ENCODE peak calls at places on chromosomes 2 and 18, in four cellular contexts. E, O, Y and S are unnamed samples.

GRCh38 chr18:26091047-26091630 is 726 bp upstream of the SS18 start:
- DNase-seq in O (peak), Y (peak), E (peak), S (peak)

GRCh38 chr18:48545690-48546365 is 7.0 kb downstream of the CTIF start:
- DNase-seq in Y (no peak), O (peak), E (peak), S (no peak)

GRCh38 chr18:321839-322467 is 54.1 kb upstream of the THOC1 start:
- DNase-seq in Y (no peak), O (no peak), E (no peak), S (no peak)

GRCh38 chr2:9201185-9201891 is 5.3 kb upstream of the ASAP2 start:
- DNase-seq in Y (no peak), E (no peak), O (peak), S (no peak)

GRCh38 chr2:238847841-238848565 is at the start of gene TWIST2:
- DNase-seq in Y (no peak), E (peak), O (no peak), S (peak)

GRCh38 chr18:31680836-31681568 is 3.4 kb downstream of the B4GALT6 start:
- DNase-seq in O (peak), Y (no peak), E (no peak), S (peak)

GRCh38 chr2:101395545-101396351 is 8.4 kb upstream of the CREG2 start:
- DNase-seq in Y (no peak), E (peak), O (no peak), S (no peak)

GRCh38 chr18:80109676-80110078 is 615 bp downstream of the ADNP2 start:
- DNase-seq in Y (no peak), E (peak), O (peak), S (peak)

GRCh38 chr2:66641685-66642084 is 206.8 kb downstream of the MEIS1 start:
- DNase-seq in O (no peak), E (no peak), Y (no peak), S (no peak)

GRCh38 chr2:72316774-72317173 is 169.1 kb upstream of the CYP26B1 start:
- DNase-seq in O (no peak), Y (no peak), E (no peak), S (no peak)

GRCh38 chr2:201450910-201451329 is 338 bp downstream of the TRAK2 start:
- DNase-seq in Y (no peak), O (no peak), E (no peak), S (no peak)

GRCh38 chr2:11556101-11556806 is 22.4 kb downstream of the GREB1 start:
- DNase-seq in O (no peak), Y (no peak), E (no peak), S (no peak)

GRCh38 chr2:176827269-176827668 is 385.3 kb upstream of the HNRNPA3 start:
- DNase-seq in E (no peak), Y (no peak), O (no peak), S (no peak)

GRCh38 chr2:12858786-12859185 is 142.1 kb downstream of the TRIB2 start:
- DNase-seq in O (no peak), E (no peak), Y (no peak), S (no peak)

GRCh38 chr2:152336103-152336853 is 1.3 kb downstream of the FMNL2 start:
- DNase-seq in E (peak), Y (peak), O (no peak), S (peak)

GRCh38 chr18:23196119-23197004 is 61.1 kb downstream of the CABLES1 start:
- DNase-seq in Y (no peak), O (no peak), E (peak), S (no peak)

GRCh38 chr2:235238537-235238936 is 255.3 kb upstream of the AGAP1 start:
- DNase-seq in O (no peak), Y (no peak), E (no peak), S (no peak)

GRCh38 chr2:235709124-235709813 is 215.4 kb downstream of the AGAP1 start:
- DNase-seq in Y (peak), E (no peak), O (no peak), S (peak)

GRCh38 chr18:55086931-55087330 is 127.7 kb upstream of the CCDC68 start:
- DNase-seq in E (no peak), O (no peak), Y (no peak), S (no peak)

GRCh38 chr18:58847383-58848071 is 17.1 kb upstream of the ZNF532 start:
- DNase-seq in Y (no peak), E (peak), O (no peak), S (no peak)

DNA sequence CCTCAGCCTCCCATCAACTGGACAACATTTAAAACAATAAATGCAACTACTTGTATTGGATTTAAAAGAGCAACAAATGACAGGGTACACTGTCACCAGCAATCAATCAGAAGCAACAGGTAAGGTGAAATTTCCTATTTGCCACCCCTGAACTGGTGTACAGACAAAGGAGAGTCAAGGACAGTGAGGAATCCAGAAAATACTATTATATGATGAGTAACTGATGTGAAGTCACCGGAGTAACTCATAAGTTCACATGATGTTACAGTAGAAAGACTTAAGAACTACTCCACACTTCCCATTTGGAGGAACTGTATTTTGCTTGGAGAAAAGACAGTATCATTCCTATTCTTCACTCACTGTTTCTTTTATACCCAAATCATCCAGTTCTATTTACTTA is 4.1 kb upstream of the STAT1 start:
- DNase-seq in E (no peak), Y (no peak), O (no peak), S (no peak)
- TF ChIP-seq NR3C1 in E (no peak), Y (no peak), O (no peak), S (no peak)

DNA sequence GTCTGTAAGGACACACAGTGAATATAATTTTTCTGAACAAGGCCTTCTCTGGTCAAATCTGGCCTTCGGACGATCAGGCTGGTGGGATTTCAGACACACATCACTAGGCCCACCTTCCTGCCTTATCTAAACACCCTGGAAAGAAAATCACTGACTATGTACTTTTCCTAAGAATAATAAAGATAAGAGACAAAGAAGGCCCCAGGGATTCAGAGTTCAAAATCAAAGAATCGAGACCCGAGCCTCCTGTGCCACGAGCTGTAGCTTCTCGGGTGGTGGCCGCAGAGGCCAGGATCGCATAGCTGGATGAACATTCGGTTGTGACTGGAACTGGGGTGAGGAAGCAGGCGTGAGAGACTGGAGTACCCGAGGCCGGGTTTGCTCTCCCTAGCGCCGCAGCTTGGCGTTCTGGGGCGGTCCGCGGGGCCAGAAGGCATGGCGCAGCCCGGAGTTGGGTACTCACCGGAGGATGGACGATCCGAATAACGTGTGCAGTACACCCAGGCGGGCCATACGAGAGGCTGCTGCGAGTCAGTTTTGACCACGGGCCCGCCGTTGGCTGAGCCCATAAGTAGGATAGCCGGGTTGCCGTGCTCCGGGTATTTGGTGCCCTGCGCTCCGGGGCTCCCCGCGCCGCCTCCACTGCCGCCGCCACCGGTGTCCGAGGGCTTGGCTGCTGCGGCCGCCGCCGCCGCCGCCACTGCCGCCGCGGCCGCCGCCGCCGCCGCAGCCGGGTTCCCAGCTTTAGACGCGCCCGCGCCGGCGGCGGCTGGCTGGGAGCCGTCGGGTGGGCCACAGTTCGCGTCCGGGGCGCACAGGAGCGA is 1.4 kb downstream of the EN1 start:
- DNase-seq in Y (no peak), E (no peak), O (no peak), S (no peak)
- TF ChIP-seq NR3C1 in Y (no peak), E (no peak), O (no peak), S (no peak)

GRCh38 chr2:229169751-229170150 is 101.3 kb downstream of the PID1 start:
- DNase-seq in E (no peak), O (no peak), Y (no peak), S (no peak)
- TF ChIP-seq NR3C1 in E (no peak), O (no peak), Y (no peak), S (no peak)

GRCh38 chr2:237600205-237600846 is 9.8 kb upstream of the RAB17 start:
- DNase-seq in O (no peak), E (no peak), Y (peak), S (no peak)
- TF ChIP-seq NR3C1 in O (no peak), E (no peak), Y (no peak), S (no peak)